ENCODE peak calls at places on chromosomes 13 and 19, in ten cellular contexts. One of them, this sample, is unnamed.

GRCh38 chr19:49837425-49837824 is 13.5 kb upstream of the PTOV1 start:
- DNase-seq in stimulated activated CD8-positive, alpha-beta memory T cell treated with anti-CD3 and anti-CD28 coated beads, Interleukin-2, amount 100 ng/mL, for 48 hours: no peak
- DNase-seq in stimulated activated CD4-positive, alpha-beta T cell treated with anti-CD3 and anti-CD28 coated beads, Interleukin-1b, Interleukin-23, amount 100 ng/mL, for 4 hours: no peak
- DNase-seq in fibroblast of pulmonary artery: no peak
- DNase-seq in ureter: no peak
- DNase-seq in activated naive CD8-positive, alpha-beta T cell treated with anti-CD3 and anti-CD28 coated beads, Interleukin-2, amount 50 U/mL, for 24 hours: no peak
- DNase-seq in C1 segment of cervical spinal cord: no peak
- DNase-seq in EL: no peak
- DNase-seq in Right ventricle myocardium superior: no peak
- DNase-seq in HT-29: no peak
- DNase-seq in this sample: no peak

GRCh38 chr19:48672994-48673393 is at the start of gene NTN5:
- DNase-seq in stimulated activated CD8-positive, alpha-beta memory T cell treated with anti-CD3 and anti-CD28 coated beads, Interleukin-2, amount 100 ng/mL, for 48 hours: no peak
- DNase-seq in stimulated activated CD4-positive, alpha-beta T cell treated with anti-CD3 and anti-CD28 coated beads, Interleukin-1b, Interleukin-23, amount 100 ng/mL, for 4 hours: no peak
- DNase-seq in fibroblast of pulmonary artery: no peak
- DNase-seq in ureter: no peak
- DNase-seq in activated naive CD8-positive, alpha-beta T cell treated with anti-CD3 and anti-CD28 coated beads, Interleukin-2, amount 50 U/mL, for 24 hours: no peak
- DNase-seq in C1 segment of cervical spinal cord: no peak
- DNase-seq in EL: no peak
- DNase-seq in Right ventricle myocardium superior: no peak
- DNase-seq in HT-29: no peak
- DNase-seq in this sample: no peak

GRCh38 chr13:42068886-42069285 is 20.4 kb downstream of the DGKH start:
- DNase-seq in stimulated activated CD8-positive, alpha-beta memory T cell treated with anti-CD3 and anti-CD28 coated beads, Interleukin-2, amount 100 ng/mL, for 48 hours: no peak
- DNase-seq in stimulated activated CD4-positive, alpha-beta T cell treated with anti-CD3 and anti-CD28 coated beads, Interleukin-1b, Interleukin-23, amount 100 ng/mL, for 4 hours: no peak
- DNase-seq in fibroblast of pulmonary artery: no peak
- DNase-seq in ureter: no peak
- DNase-seq in activated naive CD8-positive, alpha-beta T cell treated with anti-CD3 and anti-CD28 coated beads, Interleukin-2, amount 50 U/mL, for 24 hours: no peak
- DNase-seq in C1 segment of cervical spinal cord: no peak
- DNase-seq in EL: no peak
- DNase-seq in Right ventricle myocardium superior: no peak
- DNase-seq in HT-29: no peak
- DNase-seq in this sample: no peak

GRCh38 chr13:49314344-49314882 is 66.7 kb downstream of the CDADC1 start:
- DNase-seq in stimulated activated CD8-positive, alpha-beta memory T cell treated with anti-CD3 and anti-CD28 coated beads, Interleukin-2, amount 100 ng/mL, for 48 hours: no peak
- DNase-seq in stimulated activated CD4-positive, alpha-beta T cell treated with anti-CD3 and anti-CD28 coated beads, Interleukin-1b, Interleukin-23, amount 100 ng/mL, for 4 hours: no peak
- DNase-seq in fibroblast of pulmonary artery: no peak
- DNase-seq in ureter: no peak
- DNase-seq in activated naive CD8-positive, alpha-beta T cell treated with anti-CD3 and anti-CD28 coated beads, Interleukin-2, amount 50 U/mL, for 24 hours: no peak
- DNase-seq in C1 segment of cervical spinal cord: no peak
- DNase-seq in EL: no peak
- DNase-seq in Right ventricle myocardium superior: no peak
- DNase-seq in HT-29: no peak
- DNase-seq in this sample: no peak

GRCh38 chr19:2391118-2391725 is 31.2 kb downstream of the TMPRSS9 start:
- DNase-seq in stimulated activated CD8-positive, alpha-beta memory T cell treated with anti-CD3 and anti-CD28 coated beads, Interleukin-2, amount 100 ng/mL, for 48 hours: no peak
- DNase-seq in stimulated activated CD4-positive, alpha-beta T cell treated with anti-CD3 and anti-CD28 coated beads, Interleukin-1b, Interleukin-23, amount 100 ng/mL, for 4 hours: no peak
- DNase-seq in fibroblast of pulmonary artery: peak; percentile 82
- DNase-seq in ureter: no peak
- DNase-seq in activated naive CD8-positive, alpha-beta T cell treated with anti-CD3 and anti-CD28 coated beads, Interleukin-2, amount 50 U/mL, for 24 hours: peak; percentile 30
- DNase-seq in C1 segment of cervical spinal cord: no peak
- DNase-seq in EL: peak; percentile 67
- DNase-seq in Right ventricle myocardium superior: no peak
- DNase-seq in HT-29: peak; percentile 61
- DNase-seq in this sample: peak; percentile 72

GRCh38 chr19:57559008-57559403 is 657 bp downstream of the ZNF550 start:
- DNase-seq in stimulated activated CD8-positive, alpha-beta memory T cell treated with anti-CD3 and anti-CD28 coated beads, Interleukin-2, amount 100 ng/mL, for 48 hours: no peak
- DNase-seq in stimulated activated CD4-positive, alpha-beta T cell treated with anti-CD3 and anti-CD28 coated beads, Interleukin-1b, Interleukin-23, amount 100 ng/mL, for 4 hours: peak; percentile 6
- DNase-seq in fibroblast of pulmonary artery: peak; percentile 17
- DNase-seq in ureter: no peak
- DNase-seq in activated naive CD8-positive, alpha-beta T cell treated with anti-CD3 and anti-CD28 coated beads, Interleukin-2, amount 50 U/mL, for 24 hours: no peak
- DNase-seq in C1 segment of cervical spinal cord: no peak
- DNase-seq in EL: peak; percentile 48
- DNase-seq in Right ventricle myocardium superior: peak; percentile 46
- DNase-seq in HT-29: peak; percentile 32
- DNase-seq in this sample: peak; percentile 12

GRCh38 chr19:48715276-48715675 is 4.2 kb downstream of the MAMSTR start:
- DNase-seq in stimulated activated CD8-positive, alpha-beta memory T cell treated with anti-CD3 and anti-CD28 coated beads, Interleukin-2, amount 100 ng/mL, for 48 hours: no peak
- DNase-seq in stimulated activated CD4-positive, alpha-beta T cell treated with anti-CD3 and anti-CD28 coated beads, Interleukin-1b, Interleukin-23, amount 100 ng/mL, for 4 hours: no peak
- DNase-seq in fibroblast of pulmonary artery: no peak
- DNase-seq in ureter: no peak
- DNase-seq in activated naive CD8-positive, alpha-beta T cell treated with anti-CD3 and anti-CD28 coated beads, Interleukin-2, amount 50 U/mL, for 24 hours: no peak
- DNase-seq in C1 segment of cervical spinal cord: no peak
- DNase-seq in EL: no peak
- DNase-seq in Right ventricle myocardium superior: no peak
- DNase-seq in HT-29: no peak
- DNase-seq in this sample: no peak

GRCh38 chr19:18865106-18865972 is 30.6 kb downstream of the CERS1 start:
- DNase-seq in stimulated activated CD8-positive, alpha-beta memory T cell treated with anti-CD3 and anti-CD28 coated beads, Interleukin-2, amount 100 ng/mL, for 48 hours: no peak
- DNase-seq in stimulated activated CD4-positive, alpha-beta T cell treated with anti-CD3 and anti-CD28 coated beads, Interleukin-1b, Interleukin-23, amount 100 ng/mL, for 4 hours: no peak
- DNase-seq in fibroblast of pulmonary artery: no peak
- DNase-seq in ureter: no peak
- DNase-seq in activated naive CD8-positive, alpha-beta T cell treated with anti-CD3 and anti-CD28 coated beads, Interleukin-2, amount 50 U/mL, for 24 hours: no peak
- DNase-seq in C1 segment of cervical spinal cord: no peak
- DNase-seq in EL: no peak
- DNase-seq in Right ventricle myocardium superior: no peak
- DNase-seq in HT-29: no peak
- DNase-seq in this sample: no peak

GRCh38 chr13:78750735-78751134 is 91.8 kb upstream of the OBI1 start:
- DNase-seq in stimulated activated CD8-positive, alpha-beta memory T cell treated with anti-CD3 and anti-CD28 coated beads, Interleukin-2, amount 100 ng/mL, for 48 hours: no peak
- DNase-seq in stimulated activated CD4-positive, alpha-beta T cell treated with anti-CD3 and anti-CD28 coated beads, Interleukin-1b, Interleukin-23, amount 100 ng/mL, for 4 hours: no peak
- DNase-seq in fibroblast of pulmonary artery: no peak
- DNase-seq in ureter: no peak
- DNase-seq in activated naive CD8-positive, alpha-beta T cell treated with anti-CD3 and anti-CD28 coated beads, Interleukin-2, amount 50 U/mL, for 24 hours: no peak
- DNase-seq in C1 segment of cervical spinal cord: no peak
- DNase-seq in EL: no peak
- DNase-seq in Right ventricle myocardium superior: no peak
- DNase-seq in HT-29: no peak
- DNase-seq in this sample: no peak

GRCh38 chr19:15304140-15304705 is 28.1 kb downstream of the BRD4 start:
- DNase-seq in stimulated activated CD8-positive, alpha-beta memory T cell treated with anti-CD3 and anti-CD28 coated beads, Interleukin-2, amount 100 ng/mL, for 48 hours: peak; percentile 42
- DNase-seq in stimulated activated CD4-positive, alpha-beta T cell treated with anti-CD3 and anti-CD28 coated beads, Interleukin-1b, Interleukin-23, amount 100 ng/mL, for 4 hours: no peak
- DNase-seq in fibroblast of pulmonary artery: no peak
- DNase-seq in ureter: no peak
- DNase-seq in activated naive CD8-positive, alpha-beta T cell treated with anti-CD3 and anti-CD28 coated beads, Interleukin-2, amount 50 U/mL, for 24 hours: no peak
- DNase-seq in C1 segment of cervical spinal cord: no peak
- DNase-seq in EL: peak; percentile 36
- DNase-seq in Right ventricle myocardium superior: peak; percentile 67
- DNase-seq in HT-29: no peak
- DNase-seq in this sample: peak; percentile 58

GRCh38 chr13:89496478-89496877 is 1825.3 kb downstream of the SLITRK5 start:
- DNase-seq in stimulated activated CD8-positive, alpha-beta memory T cell treated with anti-CD3 and anti-CD28 coated beads, Interleukin-2, amount 100 ng/mL, for 48 hours: no peak
- DNase-seq in stimulated activated CD4-positive, alpha-beta T cell treated with anti-CD3 and anti-CD28 coated beads, Interleukin-1b, Interleukin-23, amount 100 ng/mL, for 4 hours: no peak
- DNase-seq in fibroblast of pulmonary artery: no peak
- DNase-seq in ureter: no peak
- DNase-seq in activated naive CD8-positive, alpha-beta T cell treated with anti-CD3 and anti-CD28 coated beads, Interleukin-2, amount 50 U/mL, for 24 hours: no peak
- DNase-seq in C1 segment of cervical spinal cord: no peak
- DNase-seq in EL: no peak
- DNase-seq in Right ventricle myocardium superior: no peak
- DNase-seq in HT-29: no peak
- DNase-seq in this sample: no peak

GRCh38 chr13:41762796-41763195 is 198.1 kb downstream of the VWA8 start:
- DNase-seq in stimulated activated CD8-positive, alpha-beta memory T cell treated with anti-CD3 and anti-CD28 coated beads, Interleukin-2, amount 100 ng/mL, for 48 hours: no peak
- DNase-seq in stimulated activated CD4-positive, alpha-beta T cell treated with anti-CD3 and anti-CD28 coated beads, Interleukin-1b, Interleukin-23, amount 100 ng/mL, for 4 hours: no peak
- DNase-seq in fibroblast of pulmonary artery: no peak
- DNase-seq in ureter: no peak
- DNase-seq in activated naive CD8-positive, alpha-beta T cell treated with anti-CD3 and anti-CD28 coated beads, Interleukin-2, amount 50 U/mL, for 24 hours: no peak
- DNase-seq in C1 segment of cervical spinal cord: no peak
- DNase-seq in EL: no peak
- DNase-seq in Right ventricle myocardium superior: no peak
- DNase-seq in HT-29: no peak
- DNase-seq in this sample: no peak

GRCh38 chr19:383922-384800 is 24.8 kb downstream of the C2CD4C start:
- DNase-seq in stimulated activated CD8-positive, alpha-beta memory T cell treated with anti-CD3 and anti-CD28 coated beads, Interleukin-2, amount 100 ng/mL, for 48 hours: no peak
- DNase-seq in stimulated activated CD4-positive, alpha-beta T cell treated with anti-CD3 and anti-CD28 coated beads, Interleukin-1b, Interleukin-23, amount 100 ng/mL, for 4 hours: no peak
- DNase-seq in fibroblast of pulmonary artery: peak; percentile 6
- DNase-seq in ureter: no peak
- DNase-seq in activated naive CD8-positive, alpha-beta T cell treated with anti-CD3 and anti-CD28 coated beads, Interleukin-2, amount 50 U/mL, for 24 hours: peak; percentile 35
- DNase-seq in C1 segment of cervical spinal cord: no peak
- DNase-seq in EL: no peak
- DNase-seq in Right ventricle myocardium superior: no peak
- DNase-seq in HT-29: no peak
- DNase-seq in this sample: peak; percentile 22

GRCh38 chr13:72166102-72166660 is 299.2 kb upstream of the DACH1 start:
- DNase-seq in stimulated activated CD8-positive, alpha-beta memory T cell treated with anti-CD3 and anti-CD28 coated beads, Interleukin-2, amount 100 ng/mL, for 48 hours: no peak
- DNase-seq in stimulated activated CD4-positive, alpha-beta T cell treated with anti-CD3 and anti-CD28 coated beads, Interleukin-1b, Interleukin-23, amount 100 ng/mL, for 4 hours: no peak
- DNase-seq in fibroblast of pulmonary artery: no peak
- DNase-seq in ureter: no peak
- DNase-seq in activated naive CD8-positive, alpha-beta T cell treated with anti-CD3 and anti-CD28 coated beads, Interleukin-2, amount 50 U/mL, for 24 hours: no peak
- DNase-seq in C1 segment of cervical spinal cord: no peak
- DNase-seq in EL: peak; percentile 18
- DNase-seq in Right ventricle myocardium superior: no peak
- DNase-seq in HT-29: peak; percentile 20
- DNase-seq in this sample: no peak

GRCh38 chr13:68759617-68760016 is 1348.0 kb upstream of the ATXN8OS start:
- DNase-seq in stimulated activated CD8-positive, alpha-beta memory T cell treated with anti-CD3 and anti-CD28 coated beads, Interleukin-2, amount 100 ng/mL, for 48 hours: no peak
- DNase-seq in stimulated activated CD4-positive, alpha-beta T cell treated with anti-CD3 and anti-CD28 coated beads, Interleukin-1b, Interleukin-23, amount 100 ng/mL, for 4 hours: no peak
- DNase-seq in fibroblast of pulmonary artery: no peak
- DNase-seq in ureter: no peak
- DNase-seq in activated naive CD8-positive, alpha-beta T cell treated with anti-CD3 and anti-CD28 coated beads, Interleukin-2, amount 50 U/mL, for 24 hours: no peak
- DNase-seq in C1 segment of cervical spinal cord: no peak
- DNase-seq in EL: no peak
- DNase-seq in Right ventricle myocardium superior: no peak
- DNase-seq in HT-29: no peak
- DNase-seq in this sample: no peak

GRCh38 chr19:3699071-3699740 is 1.1 kb downstream of the PIP5K1C start:
- DNase-seq in stimulated activated CD8-positive, alpha-beta memory T cell treated with anti-CD3 and anti-CD28 coated beads, Interleukin-2, amount 100 ng/mL, for 48 hours: no peak
- DNase-seq in stimulated activated CD4-positive, alpha-beta T cell treated with anti-CD3 and anti-CD28 coated beads, Interleukin-1b, Interleukin-23, amount 100 ng/mL, for 4 hours: no peak
- DNase-seq in fibroblast of pulmonary artery: peak; percentile 58
- DNase-seq in ureter: peak; percentile 70
- DNase-seq in activated naive CD8-positive, alpha-beta T cell treated with anti-CD3 and anti-CD28 coated beads, Interleukin-2, amount 50 U/mL, for 24 hours: peak; percentile 32
- DNase-seq in C1 segment of cervical spinal cord: peak; percentile 4
- DNase-seq in EL: peak; percentile 60
- DNase-seq in Right ventricle myocardium superior: peak; percentile 72
- DNase-seq in HT-29: no peak
- DNase-seq in this sample: no peak

GRCh38 chr13:60645552-60646138 is 248.6 kb downstream of the TDRD3 start:
- DNase-seq in stimulated activated CD8-positive, alpha-beta memory T cell treated with anti-CD3 and anti-CD28 coated beads, Interleukin-2, amount 100 ng/mL, for 48 hours: no peak
- DNase-seq in stimulated activated CD4-positive, alpha-beta T cell treated with anti-CD3 and anti-CD28 coated beads, Interleukin-1b, Interleukin-23, amount 100 ng/mL, for 4 hours: no peak
- DNase-seq in fibroblast of pulmonary artery: no peak
- DNase-seq in ureter: no peak
- DNase-seq in activated naive CD8-positive, alpha-beta T cell treated with anti-CD3 and anti-CD28 coated beads, Interleukin-2, amount 50 U/mL, for 24 hours: no peak
- DNase-seq in C1 segment of cervical spinal cord: no peak
- DNase-seq in EL: no peak
- DNase-seq in Right ventricle myocardium superior: no peak
- DNase-seq in HT-29: no peak
- DNase-seq in this sample: no peak

GRCh38 chr13:105773887-105774538 is 761.4 kb downstream of the EFNB2 start:
- DNase-seq in stimulated activated CD8-positive, alpha-beta memory T cell treated with anti-CD3 and anti-CD28 coated beads, Interleukin-2, amount 100 ng/mL, for 48 hours: no peak
- DNase-seq in stimulated activated CD4-positive, alpha-beta T cell treated with anti-CD3 and anti-CD28 coated beads, Interleukin-1b, Interleukin-23, amount 100 ng/mL, for 4 hours: no peak
- DNase-seq in fibroblast of pulmonary artery: peak; percentile 21
- DNase-seq in ureter: no peak
- DNase-seq in activated naive CD8-positive, alpha-beta T cell treated with anti-CD3 and anti-CD28 coated beads, Interleukin-2, amount 50 U/mL, for 24 hours: no peak
- DNase-seq in C1 segment of cervical spinal cord: no peak
- DNase-seq in EL: peak; percentile 39
- DNase-seq in Right ventricle myocardium superior: no peak
- DNase-seq in HT-29: peak; percentile 82
- DNase-seq in this sample: peak; percentile 1

GRCh38 chr19:406999-407491 is 1.9 kb downstream of the C2CD4C start:
- DNase-seq in stimulated activated CD8-positive, alpha-beta memory T cell treated with anti-CD3 and anti-CD28 coated beads, Interleukin-2, amount 100 ng/mL, for 48 hours: no peak
- DNase-seq in stimulated activated CD4-positive, alpha-beta T cell treated with anti-CD3 and anti-CD28 coated beads, Interleukin-1b, Interleukin-23, amount 100 ng/mL, for 4 hours: no peak
- DNase-seq in fibroblast of pulmonary artery: no peak
- DNase-seq in ureter: no peak
- DNase-seq in activated naive CD8-positive, alpha-beta T cell treated with anti-CD3 and anti-CD28 coated beads, Interleukin-2, amount 50 U/mL, for 24 hours: no peak
- DNase-seq in C1 segment of cervical spinal cord: no peak
- DNase-seq in EL: no peak
- DNase-seq in Right ventricle myocardium superior: no peak
- DNase-seq in HT-29: no peak
- DNase-seq in this sample: no peak

GRCh38 chr13:110698689-110699088 is 7.2 kb downstream of the CARS2 start:
- DNase-seq in stimulated activated CD8-positive, alpha-beta memory T cell treated with anti-CD3 and anti-CD28 coated beads, Interleukin-2, amount 100 ng/mL, for 48 hours: no peak
- DNase-seq in stimulated activated CD4-positive, alpha-beta T cell treated with anti-CD3 and anti-CD28 coated beads, Interleukin-1b, Interleukin-23, amount 100 ng/mL, for 4 hours: no peak
- DNase-seq in fibroblast of pulmonary artery: no peak
- DNase-seq in ureter: no peak
- DNase-seq in activated naive CD8-positive, alpha-beta T cell treated with anti-CD3 and anti-CD28 coated beads, Interleukin-2, amount 50 U/mL, for 24 hours: no peak
- DNase-seq in C1 segment of cervical spinal cord: no peak
- DNase-seq in EL: no peak
- DNase-seq in Right ventricle myocardium superior: no peak
- DNase-seq in HT-29: no peak
- DNase-seq in this sample: no peak

GRCh38 chr13:42153371-42153770 is 104.9 kb downstream of the DGKH start:
- DNase-seq in stimulated activated CD8-positive, alpha-beta memory T cell treated with anti-CD3 and anti-CD28 coated beads, Interleukin-2, amount 100 ng/mL, for 48 hours: no peak
- DNase-seq in stimulated activated CD4-positive, alpha-beta T cell treated with anti-CD3 and anti-CD28 coated beads, Interleukin-1b, Interleukin-23, amount 100 ng/mL, for 4 hours: no peak
- DNase-seq in fibroblast of pulmonary artery: peak; percentile 21
- DNase-seq in ureter: no peak
- DNase-seq in activated naive CD8-positive, alpha-beta T cell treated with anti-CD3 and anti-CD28 coated beads, Interleukin-2, amount 50 U/mL, for 24 hours: no peak
- DNase-seq in C1 segment of cervical spinal cord: no peak
- DNase-seq in EL: no peak
- DNase-seq in Right ventricle myocardium superior: no peak
- DNase-seq in HT-29: no peak
- DNase-seq in this sample: no peak

GRCh38 chr13:99829156-99829555 is 142.4 kb downstream of the ZIC5 start:
- DNase-seq in stimulated activated CD8-positive, alpha-beta memory T cell treated with anti-CD3 and anti-CD28 coated beads, Interleukin-2, amount 100 ng/mL, for 48 hours: no peak
- DNase-seq in stimulated activated CD4-positive, alpha-beta T cell treated with anti-CD3 and anti-CD28 coated beads, Interleukin-1b, Interleukin-23, amount 100 ng/mL, for 4 hours: no peak
- DNase-seq in fibroblast of pulmonary artery: no peak
- DNase-seq in ureter: no peak
- DNase-seq in activated naive CD8-positive, alpha-beta T cell treated with anti-CD3 and anti-CD28 coated beads, Interleukin-2, amount 50 U/mL, for 24 hours: no peak
- DNase-seq in C1 segment of cervical spinal cord: no peak
- DNase-seq in EL: no peak
- DNase-seq in Right ventricle myocardium superior: no peak
- DNase-seq in HT-29: no peak
- DNase-seq in this sample: no peak

GRCh38 chr13:39779337-39780270 is 124.1 kb downstream of the COG6 start:
- DNase-seq in stimulated activated CD8-positive, alpha-beta memory T cell treated with anti-CD3 and anti-CD28 coated beads, Interleukin-2, amount 100 ng/mL, for 48 hours: no peak
- DNase-seq in stimulated activated CD4-positive, alpha-beta T cell treated with anti-CD3 and anti-CD28 coated beads, Interleukin-1b, Interleukin-23, amount 100 ng/mL, for 4 hours: no peak
- DNase-seq in fibroblast of pulmonary artery: peak; percentile 60
- DNase-seq in ureter: no peak
- DNase-seq in activated naive CD8-positive, alpha-beta T cell treated with anti-CD3 and anti-CD28 coated beads, Interleukin-2, amount 50 U/mL, for 24 hours: peak; percentile 42
- DNase-seq in C1 segment of cervical spinal cord: no peak
- DNase-seq in EL: peak; percentile 67
- DNase-seq in Right ventricle myocardium superior: no peak
- DNase-seq in HT-29: no peak
- DNase-seq in this sample: no peak

GRCh38 chr19:50870417-50871089 is 2.7 kb upstream of the KLK2 start:
- DNase-seq in stimulated activated CD8-positive, alpha-beta memory T cell treated with anti-CD3 and anti-CD28 coated beads, Interleukin-2, amount 100 ng/mL, for 48 hours: peak; percentile 30
- DNase-seq in stimulated activated CD4-positive, alpha-beta T cell treated with anti-CD3 and anti-CD28 coated beads, Interleukin-1b, Interleukin-23, amount 100 ng/mL, for 4 hours: no peak
- DNase-seq in fibroblast of pulmonary artery: no peak
- DNase-seq in ureter: no peak
- DNase-seq in activated naive CD8-positive, alpha-beta T cell treated with anti-CD3 and anti-CD28 coated beads, Interleukin-2, amount 50 U/mL, for 24 hours: peak; percentile 14
- DNase-seq in C1 segment of cervical spinal cord: no peak
- DNase-seq in EL: no peak
- DNase-seq in Right ventricle myocardium superior: no peak
- DNase-seq in HT-29: no peak
- DNase-seq in this sample: peak; percentile 12

GRCh38 chr13:50170447-50171037 is 155.3 kb downstream of the KCNRG start:
- DNase-seq in stimulated activated CD8-positive, alpha-beta memory T cell treated with anti-CD3 and anti-CD28 coated beads, Interleukin-2, amount 100 ng/mL, for 48 hours: no peak
- DNase-seq in stimulated activated CD4-positive, alpha-beta T cell treated with anti-CD3 and anti-CD28 coated beads, Interleukin-1b, Interleukin-23, amount 100 ng/mL, for 4 hours: no peak
- DNase-seq in fibroblast of pulmonary artery: peak; percentile 59
- DNase-seq in ureter: no peak
- DNase-seq in activated naive CD8-positive, alpha-beta T cell treated with anti-CD3 and anti-CD28 coated beads, Interleukin-2, amount 50 U/mL, for 24 hours: no peak
- DNase-seq in C1 segment of cervical spinal cord: no peak
- DNase-seq in EL: peak; percentile 15
- DNase-seq in Right ventricle myocardium superior: no peak
- DNase-seq in HT-29: peak; percentile 54
- DNase-seq in this sample: no peak

GRCh38 chr19:55590621-55591020 is 8.7 kb downstream of the FIZ1 start:
- DNase-seq in stimulated activated CD8-positive, alpha-beta memory T cell treated with anti-CD3 and anti-CD28 coated beads, Interleukin-2, amount 100 ng/mL, for 48 hours: no peak
- DNase-seq in stimulated activated CD4-positive, alpha-beta T cell treated with anti-CD3 and anti-CD28 coated beads, Interleukin-1b, Interleukin-23, amount 100 ng/mL, for 4 hours: no peak
- DNase-seq in fibroblast of pulmonary artery: no peak
- DNase-seq in ureter: no peak
- DNase-seq in activated naive CD8-positive, alpha-beta T cell treated with anti-CD3 and anti-CD28 coated beads, Interleukin-2, amount 50 U/mL, for 24 hours: no peak
- DNase-seq in C1 segment of cervical spinal cord: no peak
- DNase-seq in EL: no peak
- DNase-seq in Right ventricle myocardium superior: no peak
- DNase-seq in HT-29: peak; percentile 64
- DNase-seq in this sample: no peak

GRCh38 chr19:16366433-16367268 is 42.0 kb downstream of the KLF2 start:
- DNase-seq in stimulated activated CD8-positive, alpha-beta memory T cell treated with anti-CD3 and anti-CD28 coated beads, Interleukin-2, amount 100 ng/mL, for 48 hours: no peak
- DNase-seq in stimulated activated CD4-positive, alpha-beta T cell treated with anti-CD3 and anti-CD28 coated beads, Interleukin-1b, Interleukin-23, amount 100 ng/mL, for 4 hours: no peak
- DNase-seq in fibroblast of pulmonary artery: no peak
- DNase-seq in ureter: no peak
- DNase-seq in activated naive CD8-positive, alpha-beta T cell treated with anti-CD3 and anti-CD28 coated beads, Interleukin-2, amount 50 U/mL, for 24 hours: no peak
- DNase-seq in C1 segment of cervical spinal cord: no peak
- DNase-seq in EL: no peak
- DNase-seq in Right ventricle myocardium superior: peak; percentile 32
- DNase-seq in HT-29: no peak
- DNase-seq in this sample: no peak

GRCh38 chr13:103607995-103608394 is 541.8 kb upstream of the SLC10A2 start:
- DNase-seq in stimulated activated CD8-positive, alpha-beta memory T cell treated with anti-CD3 and anti-CD28 coated beads, Interleukin-2, amount 100 ng/mL, for 48 hours: no peak
- DNase-seq in stimulated activated CD4-positive, alpha-beta T cell treated with anti-CD3 and anti-CD28 coated beads, Interleukin-1b, Interleukin-23, amount 100 ng/mL, for 4 hours: no peak
- DNase-seq in fibroblast of pulmonary artery: no peak
- DNase-seq in ureter: no peak
- DNase-seq in activated naive CD8-positive, alpha-beta T cell treated with anti-CD3 and anti-CD28 coated beads, Interleukin-2, amount 50 U/mL, for 24 hours: no peak
- DNase-seq in C1 segment of cervical spinal cord: no peak
- DNase-seq in EL: no peak
- DNase-seq in Right ventricle myocardium superior: no peak
- DNase-seq in HT-29: no peak
- DNase-seq in this sample: no peak